ENCODE peak calls at places on chromosomes 3 and 15, in ten cellular contexts. J, N, L, T, Y, O, U, P, Q and W are unnamed samples.
A peak's percentile ranks its signal among the peaks of the same experiment; 100 is the strongest.

GRCh38 chr3:14289590-14290453 is 111.2 kb downstream of the LSM3 start:
- DNase-seq in J (no peak), N (no peak), L (peak; percentile 50), T (no peak), Y (no peak), O (peak; percentile 62), U (no peak), P (no peak), Q (peak; percentile 96), W (no peak)

GRCh38 chr3:107589454-107589853 is 66.7 kb downstream of the BBX start:
- DNase-seq in J (no peak), N (no peak), L (no peak), T (no peak), Y (no peak), O (no peak), U (no peak), P (no peak), Q (no peak), W (no peak)

GRCh38 chr3:161142486-161142885 is 37.3 kb upstream of the B3GALNT1 start:
- DNase-seq in J (no peak), N (no peak), L (no peak), T (no peak), Y (no peak), O (no peak), U (no peak), P (no peak), Q (no peak), W (no peak)

GRCh38 chr3:4529901-4530588 is 36.9 kb downstream of the ITPR1 start:
- DNase-seq in J (no peak), N (no peak), L (no peak), T (no peak), Y (no peak), O (no peak), U (no peak), P (no peak), Q (no peak), W (no peak)

GRCh38 chr3:123660900-123661299 is 76.0 kb upstream of the HACD2 start:
- DNase-seq in J (no peak), N (peak; percentile 97), L (no peak), T (peak; percentile 98), Y (peak; percentile 87), O (peak; percentile 77), U (no peak), P (peak; percentile 86), Q (peak; percentile 98), W (peak; percentile 85)

GRCh38 chr3:128033102-128033501 is 19.1 kb upstream of the SEC61A1 start:
- DNase-seq in J (no peak), N (no peak), L (no peak), T (no peak), Y (no peak), O (no peak), U (no peak), P (no peak), Q (no peak), W (no peak)

GRCh38 chr3:139520028-139520737 is 19.4 kb downstream of the RBP1 start:
- DNase-seq in J (peak; percentile 81), N (no peak), L (peak; percentile 53), T (no peak), Y (no peak), O (no peak), U (no peak), P (no peak), Q (peak; percentile 38), W (peak; percentile 60)

GRCh38 chr15:28147827-28148226 is 48.7 kb upstream of the OCA2 start:
- DNase-seq in J (no peak), N (no peak), L (no peak), T (no peak), Y (no peak), O (no peak), U (no peak), P (no peak), Q (no peak), W (no peak)

GRCh38 chr3:196186661-196187573 is 24.3 kb downstream of the ZDHHC19 start:
- DNase-seq in J (peak; percentile 87), N (peak; percentile 53), L (no peak), T (no peak), Y (no peak), O (no peak), U (no peak), P (no peak), Q (peak; percentile 22), W (no peak)

GRCh38 chr3:81437683-81438082 is 323.8 kb downstream of the GBE1 start:
- DNase-seq in J (no peak), N (no peak), L (no peak), T (no peak), Y (no peak), O (no peak), U (no peak), P (no peak), Q (no peak), W (no peak)

GRCh38 chr3:35426581-35426980 is 212.7 kb upstream of the ARPP21 start:
- DNase-seq in J (no peak), N (no peak), L (no peak), T (no peak), Y (no peak), O (no peak), U (no peak), P (no peak), Q (no peak), W (no peak)

GRCh38 chr3:192687488-192688152 is 39.7 kb downstream of the FGF12 start:
- DNase-seq in J (no peak), N (peak; percentile 74), L (no peak), T (no peak), Y (no peak), O (no peak), U (no peak), P (no peak), Q (no peak), W (no peak)

GRCh38 chr3:71581451-71581980 is 2.0 kb downstream of the FOXP1 start:
- DNase-seq in J (peak; percentile 46), N (peak; percentile 76), L (peak; percentile 38), T (no peak), Y (peak; percentile 48), O (peak; percentile 61), U (no peak), P (peak; percentile 93), Q (no peak), W (peak; percentile 33)

GRCh38 chr15:61034793-61035710 is 194.1 kb downstream of the RORA start:
- DNase-seq in J (no peak), N (no peak), L (no peak), T (no peak), Y (no peak), O (peak; percentile 74), U (no peak), P (no peak), Q (peak; percentile 85), W (no peak)

GRCh38 chr3:151871639-151872468 is 1.6 kb upstream of the SUCNR1 start:
- DNase-seq in J (no peak), N (no peak), L (no peak), T (no peak), Y (no peak), O (no peak), U (no peak), P (no peak), Q (no peak), W (no peak)

GRCh38 chr15:79466488-79466887 is 34.4 kb downstream of the MINAR1 start:
- DNase-seq in J (no peak), N (no peak), L (no peak), T (no peak), Y (no peak), O (no peak), U (no peak), P (no peak), Q (no peak), W (no peak)

GRCh38 chr15:91537868-91538267 is 315.6 kb upstream of the SLCO3A1 start:
- DNase-seq in J (no peak), N (no peak), L (no peak), T (no peak), Y (no peak), O (no peak), U (no peak), P (no peak), Q (no peak), W (no peak)

GRCh38 chr3:183106635-183107034 is 7.3 kb upstream of the MCCC1 start:
- DNase-seq in J (no peak), N (no peak), L (no peak), T (no peak), Y (no peak), O (no peak), U (no peak), P (no peak), Q (no peak), W (no peak)

DNA sequence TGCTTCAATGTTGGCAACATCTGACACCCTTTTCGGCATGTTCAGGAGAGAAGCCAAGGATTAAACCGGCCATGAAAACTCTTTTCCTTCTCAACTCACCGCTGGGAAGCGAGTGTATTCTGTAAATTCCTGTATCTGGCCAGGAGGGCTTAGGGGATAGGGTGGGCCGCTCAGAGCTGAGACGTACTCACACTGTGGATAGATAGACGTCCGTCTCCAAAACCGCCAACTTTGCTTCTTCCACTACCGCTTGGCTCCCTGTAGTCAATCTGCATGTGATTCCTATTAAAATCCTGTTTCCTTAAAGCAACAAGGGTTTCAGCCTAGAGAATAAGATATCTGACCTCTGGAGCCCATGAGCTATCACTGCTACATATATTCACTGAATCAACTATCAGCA is 439.1 kb upstream of the ARRDC4 start:
- DNase-seq in J (no peak), N (no peak), L (no peak), T (no peak), Y (no peak), O (no peak), U (no peak), P (no peak), Q (no peak), W (no peak)
- H3K9me3 ChIP-seq in J (no peaks in the 10 kb centered on the region), N (no peaks in the 10 kb centered on the region), L (no peaks in the 10 kb centered on the region), T (no peaks in the 10 kb centered on the region), Y (no peaks in the 10 kb centered on the region), O (peaks cover 3% of the 10 kb centered on the region), U (no peaks in the 10 kb centered on the region), P (no peaks in the 10 kb centered on the region), Q (peaks cover 21% of the 10 kb centered on the region), W (no peaks in the 10 kb centered on the region)

DNA sequence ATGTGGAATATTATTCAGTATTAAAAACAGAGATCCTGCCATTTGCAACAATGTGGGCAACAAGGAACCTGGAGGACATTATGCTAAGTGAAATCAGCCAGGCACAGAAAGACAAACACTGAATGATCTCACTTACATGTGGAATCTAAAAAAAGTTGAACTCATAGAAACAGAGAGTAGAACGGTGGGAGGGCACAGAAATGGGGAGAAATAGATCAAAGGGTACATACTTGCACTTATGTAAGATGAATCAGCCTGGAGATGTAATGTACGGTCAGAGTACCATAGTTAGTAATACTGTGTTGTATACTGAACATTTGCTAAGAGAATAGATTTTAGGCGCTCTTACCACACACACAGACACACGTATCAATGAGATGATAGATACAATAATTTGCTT is 29.9 kb upstream of the MUC13 start:
- DNase-seq in J (no peak), N (no peak), L (no peak), T (no peak), Y (no peak), O (no peak), U (no peak), P (no peak), Q (peak; percentile 80), W (no peak)
- H3K9me3 ChIP-seq in J (no peaks in the 10 kb centered on the region), N (no peaks in the 10 kb centered on the region), L (no peaks in the 10 kb centered on the region), T (no peaks in the 10 kb centered on the region), Y (no peaks in the 10 kb centered on the region), O (no peaks in the 10 kb centered on the region), U (no peaks in the 10 kb centered on the region), P (no peaks in the 10 kb centered on the region), Q (no peaks in the 10 kb centered on the region), W (no peaks in the 10 kb centered on the region)

GRCh38 chr15:25188051-25188450 is 233.3 kb downstream of the SNRPN start:
- DNase-seq in J (no peak), N (peak; percentile 37), L (no peak), T (no peak), Y (no peak), O (no peak), U (no peak), P (no peak), Q (no peak), W (no peak)
- H3K9me3 ChIP-seq in J (peaks cover 50% of the 10 kb centered on the region), N (no peaks in the 10 kb centered on the region), L (peaks cover 52% of the 10 kb centered on the region), T (no peaks in the 10 kb centered on the region), Y (no peaks in the 10 kb centered on the region), O (peaks cover 11% of the 10 kb centered on the region), U (no peaks in the 10 kb centered on the region), P (no peaks in the 10 kb centered on the region), Q (peaks cover 84% of the 10 kb centered on the region), W (no peaks in the 10 kb centered on the region)

GRCh38 chr15:89761009-89761831 is 10.2 kb upstream of the MESP1 start:
- DNase-seq in J (no peak), N (no peak), L (no peak), T (no peak), Y (peak; percentile 54), O (no peak), U (no peak), P (peak; percentile 65), Q (no peak), W (peak; percentile 80)
- H3K9me3 ChIP-seq in J (no peaks in the 10 kb centered on the region), N (no peaks in the 10 kb centered on the region), L (no peaks in the 10 kb centered on the region), T (no peaks in the 10 kb centered on the region), Y (no peaks in the 10 kb centered on the region), O (no peaks in the 10 kb centered on the region), U (no peaks in the 10 kb centered on the region), P (no peaks in the 10 kb centered on the region), Q (no peaks in the 10 kb centered on the region), W (no peaks in the 10 kb centered on the region)